ENCODE peak calls at places on chromosomes 5 and 9, in ten cellular contexts. Z, O, H, G, B, Y, T, R, N and I are unnamed samples.

GRCh38 chr5:168350315-168350714 is 58.9 kb downstream of the WWC1 start:
- DNase-seq in R (no peak), Y (no peak), B (no peak), G (no peak), O (no peak), H (no peak), T (no peak), N (no peak), Z (no peak), I (no peak)

GRCh38 chr5:36066540-36067210 is at the start of gene UGT3A2:
- DNase-seq in N (no peak), O (no peak), H (no peak), B (no peak), R (no peak), G (no peak), Z (no peak), T (no peak), Y (no peak), I (no peak)

GRCh38 chr5:30405821-30406220 is 787.7 kb upstream of the CDH6 start:
- DNase-seq in G (no peak), O (no peak), R (no peak), H (no peak), N (no peak), T (no peak), Y (no peak), B (no peak), Z (peak), I (no peak)

GRCh38 chr5:177432143-177432904 is 5.8 kb downstream of the GRK6 start:
- DNase-seq in R (no peak), H (no peak), Y (no peak), Z (no peak), G (no peak), B (no peak), T (peak), N (peak), O (no peak), I (no peak)

GRCh38 chr5:36090033-36090432 is 23.4 kb upstream of the UGT3A2 start:
- DNase-seq in T (no peak), B (no peak), R (no peak), G (no peak), Z (peak), Y (no peak), H (no peak), N (no peak), O (no peak), I (no peak)

GRCh38 chr5:115838885-115839518 is 2.4 kb downstream of the ATG12 start:
- DNase-seq in R (no peak), O (peak), B (no peak), H (no peak), G (no peak), Z (peak), T (no peak), N (no peak), Y (peak), I (no peak)

GRCh38 chr9:4489562-4489918 is 728 bp upstream of the SLC1A1 start:
- DNase-seq in T (no peak), H (no peak), B (no peak), R (no peak), Z (peak), Y (no peak), N (no peak), O (peak), G (peak), I (no peak)

GRCh38 chr5:54207566-54207965 is 102.8 kb downstream of the ARL15 start:
- DNase-seq in G (no peak), R (no peak), T (no peak), H (no peak), O (no peak), Y (no peak), Z (no peak), B (no peak), N (no peak), I (no peak)

GRCh38 chr5:107713228-107713627 is 42.5 kb upstream of the EFNA5 start:
- DNase-seq in B (no peak), Z (no peak), H (no peak), R (no peak), O (no peak), N (no peak), Y (no peak), T (no peak), G (no peak), I (no peak)

GRCh38 chr5:89457411-89458329 is 574.7 kb upstream of the MEF2C start:
- DNase-seq in B (no peak), N (peak), H (peak), Z (peak), O (no peak), R (no peak), T (no peak), Y (no peak), G (peak), I (peak)

GRCh38 chr9:125966456-125966855 is 219.3 kb downstream of the PBX3 start:
- DNase-seq in H (no peak), Y (no peak), G (no peak), B (no peak), Z (no peak), T (no peak), O (no peak), N (no peak), R (no peak), I (no peak)

GRCh38 chr5:180910735-180911134 is 11.8 kb downstream of the BTNL8 start:
- DNase-seq in O (no peak), R (no peak), T (no peak), N (no peak), B (no peak), Y (no peak), Z (no peak), H (no peak), G (no peak), I (no peak)

GRCh38 chr5:140365941-140366340 is 5.9 kb downstream of the SLC4A9 start:
- DNase-seq in T (no peak), N (no peak), Z (no peak), H (no peak), O (no peak), Y (no peak), B (no peak), R (no peak), G (no peak), I (no peak)

GRCh38 chr5:163503106-163504090 is 2.0 kb upstream of the MAT2B start:
- DNase-seq in T (no peak), Y (peak), B (peak), H (no peak), Z (peak), G (peak), O (peak), N (peak), R (no peak), I (no peak)

GRCh38 chr9:87469833-87470465 is 27.7 kb upstream of the DAPK1 start:
- DNase-seq in B (no peak), Z (no peak), T (no peak), G (no peak), H (no peak), R (no peak), N (no peak), Y (no peak), O (no peak), I (no peak)

GRCh38 chr9:133125706-133126696 is 5.0 kb upstream of the RALGDS start:
- DNase-seq in Z (peak), T (no peak), N (peak), O (no peak), G (no peak), B (peak), H (no peak), Y (no peak), R (no peak), I (peak)

GRCh38 chr9:89407070-89407469 is 88.8 kb downstream of the SECISBP2 start:
- DNase-seq in R (no peak), Z (peak), Y (no peak), G (no peak), B (no peak), O (no peak), T (no peak), H (no peak), N (no peak), I (no peak)

GRCh38 chr5:126965061-126965475 is 65.3 kb downstream of the MARCHF3 start:
- DNase-seq in N (no peak), R (no peak), B (no peak), O (no peak), G (no peak), Z (peak), Y (no peak), H (no peak), T (no peak), I (no peak)

GRCh38 chr9:109253637-109254284 is 67.1 kb downstream of the EPB41L4B start:
- DNase-seq in T (no peak), Z (peak), R (no peak), O (peak), B (no peak), N (no peak), Y (no peak), H (no peak), G (peak), I (no peak)

GRCh38 chr5:150111121-150111520 is 24.8 kb upstream of the CSF1R start:
- DNase-seq in B (no peak), H (no peak), T (no peak), N (no peak), R (no peak), Y (no peak), O (no peak), Z (no peak), G (no peak), I (no peak)

GRCh38 chr5:148841519-148841918 is 15.1 kb downstream of the ADRB2 start:
- DNase-seq in O (no peak), G (no peak), T (no peak), Y (no peak), B (no peak), H (no peak), Z (no peak), N (no peak), R (no peak), I (no peak)

GRCh38 chr9:105054488-105054887 is 126.5 kb upstream of the ABCA1 start:
- DNase-seq in H (no peak), Y (no peak), B (no peak), Z (peak), N (no peak), T (no peak), O (no peak), G (no peak), R (no peak), I (no peak)
- H3K27ac ChIP-seq in H (peak), Y (no peak), B (no peak), Z (peak), N (no peak), T (no peak), O (peak), G (no peak), R (no peak), I (no peak)

GRCh38 chr9:84819446-84819845 is 149.9 kb downstream of the NTRK2 start:
- DNase-seq in H (no peak), N (no peak), Y (no peak), Z (no peak), G (no peak), R (no peak), O (no peak), T (no peak), B (no peak), I (no peak)

GRCh38 chr9:84827248-84827786 is 157.8 kb downstream of the NTRK2 start:
- DNase-seq in T (no peak), N (no peak), Y (no peak), H (no peak), B (no peak), G (peak), Z (no peak), O (no peak), R (no peak), I (no peak)

GRCh38 chr9:84828101-84828500 is 158.6 kb downstream of the NTRK2 start:
- DNase-seq in B (no peak), T (no peak), N (no peak), Y (no peak), H (no peak), Z (no peak), O (no peak), R (no peak), G (no peak), I (no peak)

GRCh38 chr9:84823426-84824271 is 154.1 kb downstream of the NTRK2 start:
- DNase-seq in N (no peak), Y (no peak), B (no peak), G (peak), Z (peak), H (no peak), O (no peak), R (no peak), T (no peak), I (no peak)

DNA sequence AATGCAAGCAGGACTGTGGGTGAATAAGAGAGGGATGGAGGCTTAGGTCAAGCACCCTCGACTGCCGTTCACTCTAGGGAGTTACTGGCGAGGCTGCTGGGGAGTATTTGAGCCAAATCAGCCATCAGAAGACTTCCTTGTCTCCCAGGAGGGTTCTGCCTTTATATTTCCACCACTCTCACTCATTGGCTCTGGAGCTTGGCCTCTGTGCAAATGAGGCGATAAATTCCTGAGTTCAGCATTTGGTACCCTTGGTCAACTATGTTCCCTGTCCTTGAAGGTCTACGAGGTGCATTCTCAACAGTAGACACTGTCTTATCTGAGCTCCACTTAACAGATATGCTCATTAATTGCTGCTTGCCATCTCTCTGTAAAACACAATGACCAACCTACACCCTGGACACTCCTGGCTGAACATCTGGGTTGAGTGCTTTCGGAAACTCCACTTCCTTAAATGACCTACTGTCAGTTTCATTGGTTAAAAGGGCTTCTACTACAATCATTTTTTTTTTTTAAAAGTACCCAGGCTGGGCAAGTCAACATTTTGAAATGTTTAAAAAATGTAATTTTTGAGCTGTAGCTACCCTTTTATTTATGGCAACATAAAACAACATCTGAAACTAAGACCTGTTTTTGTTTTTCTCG is 153.2 kb downstream of the NTRK2 start:
- DNase-seq in G (no peak), T (no peak), O (no peak), Y (no peak), N (no peak), Z (no peak), B (no peak), H (no peak), R (no peak), I (no peak)
- H3K27ac ChIP-seq in G (no peak), T (no peak), O (no peak), Y (no peak), N (no peak), Z (no peak), B (no peak), H (no peak), R (no peak), I (no peak)

GRCh38 chr5:10577371-10578291 is 13.8 kb downstream of the ANKRD33B start:
- DNase-seq in G (no peak), Z (peak), O (no peak), Y (no peak), B (no peak), H (no peak), N (peak), R (no peak), T (peak), I (no peak)
- H3K27ac ChIP-seq in G (no peak), Z (no peak), O (peak), Y (no peak), B (no peak), H (no peak), N (peak), R (no peak), T (no peak), I (no peak)

GRCh38 chr5:142719836-142720330 is 34.0 kb upstream of the FGF1 start:
- DNase-seq in H (no peak), Y (no peak), O (no peak), T (no peak), N (no peak), R (no peak), G (no peak), B (no peak), Z (no peak), I (no peak)
- H3K27ac ChIP-seq in H (peak), Y (no peak), O (peak), T (no peak), N (no peak), R (no peak), G (no peak), B (no peak), Z (no peak), I (no peak)